ENCODE peak calls at places on chromosomes 6 and 20, in eight cellular contexts. W is astrocyte of the spinal cord; G is sigmoid colon; E is astrocyte; Y is CD8-positive, alpha-beta T cell; D is heart left ventricle; C is testis; Q is A673. T is an unnamed sample.

GRCh38 chr6:21259660-21260059 is 333.9 kb upstream of the SOX4 start:
- DNase-seq in W (no peak), G (no peak), E (no peak), Y (no peak), D (no peak), C (no peak), Q (no peak), T (no peak)

GRCh38 chr6:165236326-165236725 is 73.1 kb downstream of the C6orf118 start:
- DNase-seq in W (no peak), G (no peak), E (no peak), Y (no peak), D (no peak), C (no peak), Q (no peak), T (no peak)

GRCh38 chr20:49785851-49786174 is 26.8 kb upstream of the SLC9A8 start:
- DNase-seq in W (no peak), G (no peak), E (no peak), Y (no peak), D (no peak), C (no peak), Q (no peak), T (no peak)

GRCh38 chr6:10414766-10415592 is at the start of gene TFAP2A:
- DNase-seq in W (no peak), G (no peak), E (peak; percentile 31), Y (no peak), D (no peak), C (no peak), Q (peak; percentile 86), T (peak; percentile 17)

GRCh38 chr6:43286995-43287716 is 10.9 kb upstream of the SLC22A7 start:
- DNase-seq in W (no peak), G (no peak), E (no peak), Y (no peak), D (no peak), C (peak; percentile 19), Q (no peak), T (peak; percentile 4)

GRCh38 chr20:48690888-48691287 is 136.9 kb downstream of the PREX1 start:
- DNase-seq in W (no peak), G (no peak), E (peak; percentile 65), Y (no peak), D (no peak), C (peak; percentile 52), Q (no peak), T (no peak)

GRCh38 chr6:53906842-53907241 is 112.0 kb downstream of the LRRC1 start:
- DNase-seq in W (no peak), G (no peak), E (no peak), Y (no peak), D (no peak), C (peak; percentile 26), Q (no peak), T (peak; percentile 37)

GRCh38 chr6:170260686-170261085 is 30.2 kb downstream of the DLL1 start:
- DNase-seq in W (no peak), G (peak; percentile 17), E (no peak), Y (no peak), D (no peak), C (no peak), Q (no peak), T (no peak)

DNA sequence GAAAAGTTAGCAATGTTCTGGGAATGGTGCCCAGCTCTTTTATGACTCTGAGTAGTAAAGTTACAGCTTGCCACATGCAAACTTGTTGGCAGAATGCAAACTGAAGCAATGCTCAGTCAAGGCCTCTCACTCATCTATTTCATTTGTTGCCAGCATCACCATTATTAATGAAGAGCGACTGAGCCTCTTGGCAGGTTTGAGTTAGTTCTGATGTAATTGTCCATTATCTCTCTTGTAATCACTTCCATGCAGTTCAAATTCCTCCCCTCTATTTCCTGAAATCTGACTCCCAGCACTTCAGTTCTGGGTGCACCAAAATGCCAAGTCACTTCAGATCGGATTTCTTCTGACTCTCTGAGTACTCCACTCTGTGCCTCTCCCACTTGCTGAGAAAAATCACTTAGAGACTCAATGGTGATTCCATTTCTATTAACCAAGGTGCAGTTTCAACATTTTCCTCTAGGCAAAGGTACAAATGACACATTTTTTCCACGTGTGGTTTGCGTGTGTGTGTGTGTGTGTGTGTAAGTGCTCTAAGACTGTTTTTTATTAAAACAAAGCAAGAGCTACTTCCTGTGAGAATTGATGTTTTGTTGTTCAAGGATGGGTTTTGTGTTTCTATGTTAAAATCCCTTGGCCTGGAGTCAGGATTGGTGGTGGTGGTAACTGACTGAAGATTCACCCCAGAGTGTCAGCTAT is 154.2 kb upstream of the STMND1 start:
- DNase-seq in W (peak; percentile 94), G (peak; percentile 70), E (peak; percentile 100), Y (no peak), D (no peak), C (no peak), Q (peak; percentile 98), T (peak; percentile 66)
- TF ChIP-seq CTCF in W (no peak), G (no peak), E (no peak), Y (no peak), D (no peak), C (no peak), Q (no peak), T (no peak)

GRCh38 chr6:24861934-24862333 is 63.2 kb upstream of the ARMH2 start:
- DNase-seq in W (no peak), G (no peak), E (no peak), Y (no peak), D (no peak), C (no peak), Q (no peak), T (no peak)
- H3K4me3 ChIP-seq in W (no peak overlapping the region), G (no peak overlapping the region), E (no peak overlapping the region), Y (peak overlapping the region; percentile 2), D (no peak overlapping the region), C (no peak overlapping the region), Q (no peak overlapping the region), T (no peak overlapping the region)

DNA sequence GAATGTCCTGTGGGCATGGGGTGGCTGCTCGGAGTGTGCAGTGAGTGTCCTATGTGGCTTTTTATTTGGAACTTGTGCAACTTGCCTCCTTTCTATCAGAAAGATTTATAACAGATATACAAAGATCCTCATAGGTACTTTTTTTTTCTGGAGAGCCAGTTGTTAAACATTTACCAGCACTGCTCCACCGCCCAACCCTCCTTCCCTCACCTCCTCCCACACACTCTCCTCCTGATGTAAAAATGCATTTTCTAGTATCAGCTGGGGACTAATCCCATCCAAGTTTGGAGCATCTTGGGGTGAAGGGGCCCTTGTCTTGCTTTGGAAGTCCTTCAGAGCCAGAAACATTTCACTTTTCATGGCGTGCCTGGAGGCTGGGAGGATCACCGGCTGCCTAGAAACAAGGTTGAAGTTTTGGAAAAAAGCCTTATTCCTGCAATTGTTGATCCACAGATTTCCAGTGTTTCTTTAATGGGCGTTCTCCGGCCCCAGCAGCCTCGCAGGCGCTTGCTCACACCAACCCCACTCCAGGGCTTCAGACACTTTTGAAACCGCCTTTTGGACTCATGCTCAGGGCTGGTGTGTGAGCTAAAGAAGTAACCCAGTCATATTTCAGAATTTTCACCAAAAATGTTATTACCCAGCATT is 165.1 kb upstream of the AFDN start:
- DNase-seq in W (no peak), G (no peak), E (no peak), Y (no peak), D (no peak), C (no peak), Q (no peak), T (no peak)
- TF ChIP-seq CTCF in W (no peak), G (no peak), E (no peak), Y (no peak), D (no peak), C (no peak), Q (no peak), T (no peak)

GRCh38 chr20:50852085-50852484 is 57.2 kb downstream of the BCAS4 start:
- DNase-seq in W (no peak), G (no peak), E (no peak), Y (no peak), D (no peak), C (no peak), Q (no peak), T (no peak)

GRCh38 chr20:50850721-50851286 is 55.9 kb downstream of the BCAS4 start:
- DNase-seq in W (no peak), G (no peak), E (no peak), Y (no peak), D (no peak), C (peak; percentile 76), Q (no peak), T (peak; percentile 13)

GRCh38 chr20:50845566-50846211 is 50.8 kb downstream of the BCAS4 start:
- DNase-seq in W (no peak), G (no peak), E (no peak), Y (no peak), D (no peak), C (no peak), Q (no peak), T (no peak)

GRCh38 chr20:50848846-50849673 is 54.2 kb downstream of the BCAS4 start:
- DNase-seq in W (no peak), G (no peak), E (no peak), Y (no peak), D (no peak), C (peak; percentile 34), Q (no peak), T (no peak)

GRCh38 chr20:50848341-50848808 is 53.5 kb downstream of the BCAS4 start:
- DNase-seq in W (peak; percentile 16), G (peak; percentile 80), E (no peak), Y (no peak), D (peak; percentile 22), C (peak; percentile 90), Q (no peak), T (peak; percentile 17)
- H3K4me3 ChIP-seq in W (no peak overlapping the region), G (no peak overlapping the region), E (no peak overlapping the region), Y (no peak overlapping the region), D (peak overlapping the region; percentile 17), C (no peak overlapping the region), Q (no peak overlapping the region), T (no peak overlapping the region)

DNA sequence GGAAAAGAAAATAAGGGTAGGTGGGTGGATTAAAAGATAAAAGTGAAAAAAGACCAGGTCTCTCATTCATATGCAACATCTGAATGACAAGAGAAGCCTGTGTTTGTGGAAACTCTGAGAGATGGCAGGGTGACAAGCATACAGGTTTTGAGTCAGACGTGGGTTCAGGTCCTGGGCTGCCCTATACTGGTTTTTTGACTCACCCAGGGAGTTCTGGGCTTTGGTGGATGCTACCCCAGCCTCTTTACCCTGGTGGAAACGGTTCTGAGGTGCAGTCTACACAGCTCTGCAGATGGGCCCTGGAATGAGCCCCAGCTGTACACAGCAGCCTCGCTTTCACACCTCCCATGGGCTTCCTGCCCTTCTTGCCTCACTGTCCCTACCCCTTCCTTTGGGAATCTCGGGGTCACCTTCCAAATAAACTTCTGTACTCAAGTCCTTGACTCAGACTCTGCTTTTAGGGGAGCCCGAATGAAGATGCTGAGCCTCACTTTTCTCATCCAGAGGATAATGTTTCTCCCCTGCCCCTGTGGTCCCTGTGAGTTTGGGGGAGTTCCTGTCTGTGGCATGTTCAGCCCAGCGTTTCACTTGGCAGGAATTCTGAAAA is 77.7 kb upstream of the CLDN20 start:
- DNase-seq in W (no peak), G (no peak), E (peak; percentile 11), Y (no peak), D (no peak), C (no peak), Q (no peak), T (peak; percentile 32)
- TF ChIP-seq CTCF in W (no peak), G (no peak), E (no peak), Y (no peak), D (no peak), C (no peak), Q (no peak), T (no peak)

DNA sequence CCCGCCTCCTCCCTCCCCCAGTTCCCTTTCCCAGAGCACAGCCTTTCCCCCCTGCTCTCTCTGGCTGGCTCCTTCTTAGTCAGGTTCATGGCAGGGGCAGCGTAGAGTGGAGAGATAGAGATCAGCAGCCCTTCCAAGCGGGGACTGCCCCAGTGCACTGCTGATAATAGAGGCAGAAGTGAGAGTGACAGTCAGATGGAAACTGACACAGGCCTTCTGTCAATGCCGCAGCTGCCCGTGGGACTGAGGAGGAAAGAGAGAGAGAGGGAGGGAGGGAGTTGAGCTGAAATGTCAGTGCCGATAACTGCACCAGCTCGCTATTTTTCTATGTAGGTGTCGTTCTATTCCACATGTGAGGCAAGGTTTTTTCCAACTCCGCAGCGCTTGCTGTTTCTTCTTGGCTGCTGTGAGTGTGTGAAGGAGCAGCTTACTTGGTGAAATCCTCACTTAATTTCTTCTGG is 386.2 kb upstream of the MMS22L start:
- DNase-seq in W (peak; percentile 49), G (no peak), E (peak; percentile 52), Y (no peak), D (peak; percentile 16), C (peak; percentile 17), Q (peak; percentile 70), T (peak; percentile 22)
- H3K4me3 ChIP-seq in W (peak overlapping the region; percentile 41), G (no peak overlapping the region), E (peak overlapping the region; percentile 57), Y (no peak overlapping the region), D (peak overlapping the region; percentile 39), C (no peak overlapping the region), Q (peak overlapping the region; percentile 38), T (peak overlapping the region; percentile 37)

T was measured in cardiac fibroblast.